ENCODE peak calls at places on chromosomes 4 and X, in ten cellular contexts. V is effector memory CD4-positive, alpha-beta T cell; L is AG09309; B is neuronal stem cell; T is esophagus squamous epithelium; A is ascending aorta; S is A549; Q is colonic mucosa; Y is adrenal gland; Z is lung. X is an unnamed sample.

GRCh38 chrX:81728622-81729021 is 526.7 kb downstream of the SH3BGRL start:
- DNase-seq in B (no peak), T (no peak), Q (no peak), S (no peak), A (no peak), Z (no peak), V (no peak), Y (no peak), L (no peak), X (no peak)

GRCh38 chrX:153495362-153495751 is 577 bp downstream of the BGN start:
- DNase-seq in A (no peak), V (no peak), Z (no peak), Y (no peak), L (no peak), Q (no peak), B (no peak), S (no peak), T (no peak), X (no peak)

GRCh38 chr4:175536852-175537453 is 275.1 kb downstream of the GPM6A start:
- DNase-seq in V (no peak), Y (no peak), Q (no peak), Z (no peak), T (no peak), B (peak), L (peak), A (no peak), S (peak), X (peak)

GRCh38 chr4:24274401-24275035 is 309.8 kb downstream of the DHX15 start:
- DNase-seq in L (no peak), A (no peak), B (no peak), Q (no peak), Z (no peak), V (no peak), S (no peak), Y (no peak), T (no peak), X (no peak)

GRCh38 chr4:174318829-174319764 is 35.4 kb downstream of the CEP44 start:
- DNase-seq in T (no peak), A (no peak), Q (no peak), S (no peak), Y (no peak), V (no peak), B (peak), L (no peak), Z (no peak), X (no peak)

GRCh38 chr4:158823461-158823873 is 54.6 kb downstream of the FNIP2 start:
- DNase-seq in Y (no peak), T (no peak), V (no peak), B (no peak), S (no peak), Q (no peak), L (peak), A (peak), Z (no peak), X (peak)

GRCh38 chrX:136608295-136608933 is 39.5 kb upstream of the CD40LG start:
- DNase-seq in S (no peak), Q (peak), Y (peak), B (no peak), T (no peak), A (no peak), Z (no peak), L (no peak), V (peak), X (no peak)

GRCh38 chr4:169147217-169147616 is 123.5 kb downstream of the SH3RF1 start:
- DNase-seq in V (no peak), L (no peak), A (no peak), Q (no peak), S (peak), Y (no peak), B (no peak), T (no peak), Z (no peak), X (no peak)

GRCh38 chrX:47683171-47684145 is 24.5 kb upstream of the UXT start:
- DNase-seq in Y (no peak), Z (no peak), B (no peak), T (no peak), A (no peak), V (no peak), S (no peak), Q (no peak), L (no peak), X (no peak)

GRCh38 chrX:148049441-148049840 is 68.3 kb downstream of the FMR1NB start:
- DNase-seq in L (no peak), S (peak), Y (no peak), V (no peak), B (peak), Q (no peak), A (no peak), T (no peak), Z (no peak), X (no peak)

GRCh38 chr4:37967749-37968148 is 7.6 kb downstream of the PTTG2 start:
- DNase-seq in Z (no peak), Q (no peak), L (peak), A (no peak), Y (no peak), T (no peak), V (no peak), B (no peak), S (no peak), X (no peak)

GRCh38 chrX:130109429-130110378 is 593 bp downstream of the ELF4 start:
- DNase-seq in A (no peak), T (no peak), L (no peak), Q (no peak), Z (no peak), S (no peak), B (no peak), V (no peak), Y (no peak), X (no peak)

GRCh38 chr4:89266128-89266527 is 41.5 kb downstream of the GPRIN3 start:
- DNase-seq in S (no peak), L (no peak), Q (no peak), B (no peak), Y (no peak), A (no peak), Z (no peak), V (no peak), T (no peak), X (no peak)

GRCh38 chr4:41657561-41657960 is 91.0 kb downstream of the PHOX2B start:
- DNase-seq in B (no peak), A (no peak), Q (no peak), S (no peak), Y (no peak), V (no peak), T (no peak), Z (no peak), L (no peak), X (no peak)

GRCh38 chrX:43880439-43880838 is 1.8 kb downstream of the MAOB start:
- DNase-seq in Y (no peak), L (no peak), V (no peak), T (no peak), S (no peak), A (no peak), Z (no peak), Q (no peak), B (no peak), X (no peak)

GRCh38 chr4:138838251-138838650 is 177.3 kb upstream of the NOCT start:
- DNase-seq in B (no peak), L (no peak), S (no peak), Q (no peak), A (no peak), V (no peak), T (no peak), Y (no peak), Z (no peak), X (no peak)

GRCh38 chrX:153598541-153599191 is at the start of gene CCNQ:
- DNase-seq in B (no peak), L (no peak), S (no peak), Z (no peak), Y (no peak), V (no peak), T (no peak), Q (no peak), A (no peak), X (no peak)

GRCh38 chr4:5018603-5019002 is 655 bp downstream of the CYTL1 start:
- DNase-seq in Z (no peak), Y (no peak), V (no peak), Q (no peak), S (no peak), L (no peak), B (no peak), A (no peak), T (no peak), X (no peak)

GRCh38 chrX:45517090-45517973 is 316.7 kb upstream of the DIPK2B start:
- DNase-seq in B (no peak), Y (no peak), T (no peak), S (no peak), Q (no peak), V (no peak), Z (no peak), A (no peak), L (no peak), X (peak)

GRCh38 chrX:45513042-45513441 is 312.4 kb upstream of the DIPK2B start:
- DNase-seq in L (no peak), Y (no peak), T (no peak), S (no peak), Q (no peak), V (no peak), Z (no peak), B (no peak), A (no peak), X (no peak)

GRCh38 chrX:45518552-45518951 is 317.9 kb upstream of the DIPK2B start:
- DNase-seq in B (no peak), S (no peak), Y (no peak), Q (no peak), V (no peak), L (no peak), Z (no peak), A (no peak), T (no peak), X (no peak)

GRCh38 chrX:45515262-45516215 is 314.9 kb upstream of the DIPK2B start:
- DNase-seq in V (no peak), Y (peak), T (no peak), Q (peak), L (peak), S (peak), B (no peak), A (peak), Z (peak), X (peak)
- H3K4me3 ChIP-seq in V (no peak), Y (no peak), T (no peak), Q (no peak), L (no peak), S (peak), B (no peak), A (no peak), Z (no peak), X (no peak)

GRCh38 chr4:139873111-139873866 is 207.7 kb downstream of the MGST2 start:
- DNase-seq in B (no peak), Z (no peak), V (no peak), A (no peak), T (no peak), S (no peak), L (peak), Y (no peak), Q (no peak), X (no peak)
- H3K4me3 ChIP-seq in B (no peak), Z (no peak), V (no peak), A (no peak), T (no peak), S (no peak), L (no peak), Y (no peak), Q (no peak), X (no peak)

DNA sequence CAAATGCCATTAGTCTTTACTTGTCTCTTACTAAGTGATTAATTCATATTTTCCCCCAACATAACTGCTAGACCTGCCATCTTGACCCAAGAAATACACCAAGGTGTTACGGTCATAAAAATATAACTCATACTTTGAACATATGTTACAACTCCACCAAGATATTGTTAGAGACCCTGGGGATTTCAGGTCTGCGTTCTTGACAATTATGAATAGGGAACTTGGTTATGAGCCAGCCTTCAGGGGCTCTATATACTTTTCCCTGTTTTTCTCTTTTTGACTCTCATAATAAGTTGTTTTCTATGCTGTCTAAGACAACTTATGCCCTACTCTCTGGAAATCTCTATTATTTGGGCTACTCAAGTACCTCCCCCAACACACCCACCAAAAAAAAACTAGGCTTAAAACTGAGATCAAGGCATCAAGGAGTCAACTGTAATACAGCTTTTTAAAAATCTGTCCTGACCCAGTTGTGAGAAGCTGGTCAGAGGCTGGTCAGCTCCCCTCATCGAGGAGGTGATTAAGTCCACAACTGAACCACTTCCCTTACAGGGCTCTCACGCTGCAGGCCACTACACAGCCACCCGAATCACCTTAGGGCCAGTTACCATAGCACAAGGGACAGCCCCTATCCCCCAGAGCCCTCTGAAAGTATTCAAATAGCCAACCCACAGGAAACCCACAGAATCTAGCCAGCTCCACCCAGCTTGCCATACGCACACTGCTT is 10.5 kb upstream of the TLR3 start:
- DNase-seq in Z (no peak), B (no peak), L (no peak), V (no peak), S (no peak), T (no peak), Q (no peak), Y (no peak), A (no peak), X (no peak)
- H3K4me3 ChIP-seq in Z (no peak), B (no peak), L (no peak), V (no peak), S (no peak), T (no peak), Q (no peak), Y (no peak), A (no peak), X (no peak)

DNA sequence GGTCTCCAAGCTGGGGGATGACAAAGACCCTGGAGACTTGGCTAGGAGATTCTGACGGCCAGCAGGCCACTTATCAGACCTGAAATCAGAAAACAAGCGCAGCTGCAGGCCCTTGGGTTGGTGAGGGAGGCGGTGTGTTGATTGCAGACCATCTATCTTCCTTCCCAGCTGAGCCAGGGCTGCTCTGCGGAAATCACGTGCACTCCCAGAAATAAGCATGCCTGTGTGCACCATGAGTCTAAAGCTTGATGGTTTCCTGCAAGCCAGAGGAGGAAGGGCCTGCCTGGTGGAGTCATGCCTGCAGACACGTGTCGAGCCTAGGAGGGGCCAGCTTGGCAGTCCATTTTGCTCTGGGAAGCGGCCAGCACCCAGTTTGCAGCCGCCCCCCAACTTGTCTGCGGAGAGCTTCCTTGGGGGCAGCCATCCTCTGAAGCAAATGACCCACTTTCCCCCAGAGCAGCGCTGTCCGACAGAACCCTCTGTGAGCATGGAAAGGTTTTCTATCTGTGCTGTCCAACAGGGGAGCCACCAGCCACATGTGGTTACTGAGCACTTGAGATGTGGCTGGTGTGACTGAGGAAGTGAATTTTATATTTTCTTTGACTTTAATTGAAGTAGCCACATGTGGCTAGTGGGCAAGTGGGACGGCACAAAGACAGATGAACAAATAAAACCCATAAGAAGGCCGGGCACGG is 175.7 kb upstream of the BCOR start:
- DNase-seq in A (no peak), T (no peak), V (no peak), Q (no peak), L (no peak), Z (no peak), S (no peak), B (no peak), Y (peak), X (no peak)
- H3K4me3 ChIP-seq in A (no peak), T (no peak), V (no peak), Q (no peak), L (no peak), Z (no peak), S (no peak), B (no peak), Y (no peak), X (no peak)

GRCh38 chr4:73451978-73452747 is 16.1 kb downstream of the AFP start:
- DNase-seq in Q (no peak), B (no peak), A (no peak), Y (no peak), V (no peak), T (no peak), L (no peak), Z (no peak), S (no peak), X (no peak)

GRCh38 chr4:73452953-73453700 is 17.1 kb downstream of the AFP start:
- DNase-seq in A (no peak), B (no peak), S (no peak), V (no peak), Q (peak), L (no peak), T (no peak), Y (no peak), Z (no peak), X (no peak)

GRCh38 chr4:73451404-73451803 is 15.4 kb downstream of the AFP start:
- DNase-seq in S (no peak), T (no peak), A (no peak), B (no peak), Q (no peak), L (no peak), Z (no peak), Y (no peak), V (no peak), X (no peak)

GRCh38 chr4:73448448-73449203 is 12.6 kb downstream of the AFP start:
- DNase-seq in B (no peak), Y (no peak), Q (no peak), V (no peak), S (no peak), T (no peak), L (no peak), A (no peak), Z (no peak), X (no peak)

GRCh38 chr4:73450398-73451004 is 14.5 kb downstream of the AFP start:
- DNase-seq in Q (no peak), A (no peak), S (no peak), Y (no peak), L (peak), T (no peak), B (no peak), Z (no peak), V (no peak), X (peak)
- H3K4me3 ChIP-seq in Q (no peak), A (no peak), S (no peak), Y (no peak), L (no peak), T (no peak), B (no peak), Z (no peak), V (no peak), X (no peak)

DNA sequence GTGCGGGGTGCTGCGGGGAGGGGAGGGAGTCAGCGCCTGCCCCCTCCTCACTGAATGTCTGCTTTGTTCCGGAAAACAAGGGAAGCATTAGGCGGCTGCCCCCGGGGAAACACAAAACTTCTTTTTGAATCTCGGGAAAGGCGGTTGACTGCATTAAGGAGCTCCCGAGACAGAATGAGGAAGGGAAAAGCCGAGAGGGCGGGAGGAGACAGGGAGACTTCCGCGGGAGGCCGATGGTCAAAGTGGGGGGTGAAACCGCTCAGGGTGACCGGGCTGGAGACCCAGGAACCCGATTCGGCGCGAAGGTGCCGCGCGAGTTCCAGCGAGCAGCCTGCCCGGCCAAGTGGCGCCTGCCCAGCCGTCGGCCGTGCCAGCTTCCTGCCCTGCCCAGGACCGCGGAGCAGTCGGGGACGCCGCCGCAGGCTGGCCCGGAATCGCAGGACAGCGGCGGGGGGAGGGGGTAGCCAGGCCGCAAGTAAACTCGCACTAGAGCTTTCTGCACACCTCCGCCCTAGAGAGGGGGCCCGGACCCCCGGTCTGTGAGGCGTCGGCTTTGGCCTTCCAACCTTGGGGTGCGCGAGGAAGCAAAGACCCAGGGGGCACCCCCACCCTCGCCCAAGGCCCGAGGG is 55.1 kb upstream of the BCOR start:
- DNase-seq in Q (peak), T (no peak), V (no peak), S (peak), L (no peak), Z (no peak), A (no peak), B (no peak), Y (peak), X (no peak)
- H3K4me3 ChIP-seq in Q (peak), T (peak), V (peak), S (peak), L (peak), Z (peak), A (peak), B (peak), Y (peak), X (peak)